ENCODE peak calls at places on chromosomes 6 and 20, in seven cellular contexts. V is colonic mucosa, T is fibroblast of the aortic adventitia, Z is adrenal gland, M is foreskin fibroblast, H is astrocyte of the spinal cord, L is A549. P is an unnamed sample.

GRCh38 chr6:32223258-32224235 is at the start of gene NOTCH4:
- DNase-seq in Z (no peak), T (no peak), L (no peak), V (no peak), M (no peak), H (no peak), P (no peak)

GRCh38 chr6:142416179-142416578 is 114.4 kb downstream of the ADGRG6 start:
- DNase-seq in T (peak), V (no peak), Z (no peak), H (peak), L (no peak), M (peak), P (peak)

GRCh38 chr6:98416027-98416426 is 418.3 kb upstream of the POU3F2 start:
- DNase-seq in T (no peak), V (no peak), L (no peak), Z (no peak), H (no peak), M (no peak), P (no peak)

GRCh38 chr20:59386819-59387218 is 86.4 kb downstream of the EDN3 start:
- DNase-seq in V (no peak), Z (no peak), L (no peak), M (no peak), H (no peak), T (no peak), P (no peak)

GRCh38 chr6:69059413-69059812 is 424.3 kb downstream of the ADGRB3 start:
- DNase-seq in H (no peak), Z (no peak), M (no peak), T (no peak), V (no peak), L (no peak), P (no peak)

GRCh38 chr20:3383878-3384495 is 23.5 kb downstream of the DNAAF9 start:
- DNase-seq in L (no peak), V (no peak), Z (no peak), H (no peak), T (no peak), M (no peak), P (no peak)

GRCh38 chr6:142013875-142014495 is 118.7 kb upstream of the GJE1 start:
- DNase-seq in H (peak), T (no peak), Z (no peak), L (no peak), M (no peak), V (no peak), P (no peak)

GRCh38 chr20:6502219-6502618 is 265.3 kb upstream of the BMP2 start:
- DNase-seq in H (no peak), V (no peak), Z (no peak), L (no peak), T (no peak), M (no peak), P (no peak)

GRCh38 chr6:133551847-133552331 is 310.7 kb downstream of the EYA4 start:
- DNase-seq in M (peak), V (no peak), Z (no peak), T (peak), H (peak), L (peak), P (peak)

GRCh38 chr20:19995220-19995863 is 21.8 kb upstream of the NAA20 start:
- DNase-seq in V (no peak), T (peak), M (peak), H (peak), Z (no peak), L (peak), P (no peak)

GRCh38 chr6:106801256-106801655 is 171.9 kb downstream of the QRSL1 start:
- DNase-seq in V (no peak), M (no peak), H (no peak), T (no peak), Z (no peak), L (no peak), P (no peak)

GRCh38 chr20:5969348-5969935 is 19.0 kb downstream of the MCM8 start:
- DNase-seq in T (no peak), Z (no peak), V (no peak), H (no peak), M (no peak), L (no peak), P (no peak)

GRCh38 chr6:79705456-79705995 is 74.4 kb downstream of the SH3BGRL2 start:
- DNase-seq in L (no peak), T (no peak), Z (no peak), V (no peak), M (no peak), H (peak), P (no peak)

GRCh38 chr20:51199920-51200319 is 177.0 kb upstream of the KCNG1 start:
- DNase-seq in H (no peak), Z (no peak), M (no peak), L (no peak), V (no peak), T (no peak), P (no peak)

GRCh38 chr6:90610291-90610670 is 23.4 kb upstream of the MAP3K7 start:
- DNase-seq in V (no peak), M (no peak), H (peak), Z (no peak), T (peak), L (no peak), P (no peak)

GRCh38 chr6:27865952-27866369 is 46.2 kb downstream of the OR2B2 start:
- DNase-seq in M (no peak), Z (no peak), V (peak), T (no peak), H (no peak), L (no peak), P (no peak)

GRCh38 chr6:45713981-45714685 is 301.5 kb downstream of the CLIC5 start:
- DNase-seq in L (no peak), M (no peak), H (no peak), Z (no peak), T (no peak), V (no peak), P (no peak)

GRCh38 chr6:111724505-111724904 is 118.8 kb upstream of the TRAF3IP2 start:
- DNase-seq in T (no peak), H (no peak), V (no peak), Z (no peak), L (no peak), M (no peak), P (no peak)

GRCh38 chr6:143579703-143580102 is 68.2 kb upstream of the FUCA2 start:
- DNase-seq in L (no peak), Z (peak), V (no peak), M (peak), H (peak), T (peak), P (peak)

GRCh38 chr6:145137425-145137824 is 597.9 kb downstream of the EPM2A start:
- DNase-seq in M (no peak), Z (no peak), T (peak), H (peak), L (no peak), V (no peak), P (peak)

GRCh38 chr6:26175428-26176181 is 88.4 kb downstream of the HFE start:
- DNase-seq in M (peak), V (peak), Z (no peak), T (peak), L (no peak), H (peak), P (no peak)

GRCh38 chr6:56046576-56046975 is 171.2 kb upstream of the BMP5 start:
- DNase-seq in Z (no peak), T (no peak), H (peak), L (no peak), M (peak), V (no peak), P (no peak)

GRCh38 chr20:24998631-24999445 is 6.3 kb upstream of the APMAP start:
- DNase-seq in V (peak), L (no peak), Z (no peak), M (no peak), T (peak), H (no peak), P (no peak)

GRCh38 chr20:45415822-45416637 is at the start of gene PIGT:
- DNase-seq in M (peak), Z (peak), H (peak), T (peak), L (peak), V (peak), P (peak)
- TF ChIP-seq CTCF in M (no peak), Z (no peak), H (no peak), T (no peak), L (no peak), V (no peak), P (no peak)

DNA sequence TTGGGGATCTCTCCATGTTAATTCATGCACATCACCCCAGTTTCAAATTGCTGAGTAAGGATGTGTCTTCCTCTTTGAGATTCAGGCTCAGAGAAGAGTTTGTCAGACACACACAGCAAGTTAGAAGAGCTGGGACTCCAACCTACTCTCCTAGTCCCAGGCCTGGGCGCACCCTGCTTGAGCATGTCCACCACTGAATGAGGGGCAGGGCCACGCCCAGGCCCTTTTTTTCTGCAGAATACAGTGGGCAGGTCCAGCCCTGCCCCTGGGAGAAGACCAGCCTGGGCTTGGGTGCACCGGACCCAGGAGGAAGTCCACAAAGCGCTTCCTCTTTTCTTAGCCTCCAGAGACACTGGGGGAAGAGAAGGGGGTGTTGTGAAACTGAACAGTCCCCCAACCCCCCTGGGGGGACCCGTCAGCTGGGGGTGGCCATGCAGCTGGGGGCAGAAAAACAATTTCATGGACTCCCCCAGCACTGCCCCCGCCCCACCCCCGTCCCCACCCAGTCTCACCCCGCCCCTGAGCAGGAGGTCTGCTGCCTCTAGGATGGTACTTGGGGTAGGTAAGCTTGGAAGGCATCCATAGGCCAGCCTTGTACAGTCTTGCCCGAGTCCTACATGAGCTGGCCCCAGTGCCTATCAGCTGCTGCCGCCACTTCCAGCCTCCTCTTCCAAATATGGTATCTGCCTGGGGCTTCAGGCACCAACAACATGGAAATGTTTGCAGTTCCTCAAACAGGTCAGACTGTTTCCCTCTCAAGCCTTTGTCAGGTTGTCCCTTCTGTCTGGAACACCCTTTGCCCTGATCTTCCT is 11.7 kb upstream of the HCK start:
- DNase-seq in V (no peak), L (no peak), M (no peak), Z (peak), H (no peak), T (no peak), P (no peak)
- TF ChIP-seq CTCF in V (no peak), L (no peak), M (no peak), Z (no peak), H (no peak), T (no peak), P (no peak)

DNA sequence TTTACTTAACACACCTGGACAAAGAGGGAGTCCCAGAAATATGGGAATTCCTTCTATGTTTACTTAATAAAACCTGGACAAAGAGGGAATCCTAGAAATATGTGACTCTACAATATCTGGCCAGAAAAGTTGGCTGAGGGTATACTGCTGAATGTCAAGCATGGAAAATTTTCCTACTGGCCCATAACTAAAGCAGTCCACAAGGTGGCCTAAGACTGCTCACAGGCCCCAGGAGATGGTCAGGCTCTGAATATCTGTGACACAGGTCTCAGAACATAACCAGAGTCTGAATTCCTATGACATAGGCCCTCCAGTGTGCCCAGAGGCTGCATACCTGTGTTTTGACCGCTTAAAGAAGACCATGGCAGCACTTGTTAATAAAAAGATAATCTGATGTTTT is 578.2 kb upstream of the NRSN1 start:
- DNase-seq in V (no peak), T (no peak), Z (no peak), H (no peak), L (no peak), M (no peak), P (no peak)
- TF ChIP-seq CTCF in V (no peak), T (no peak), Z (no peak), H (no peak), L (no peak), M (no peak), P (no peak)

GRCh38 chr20:38241201-38241600 is 19.3 kb downstream of the KIAA1755 start:
- DNase-seq in Z (no peak), H (no peak), T (no peak), M (no peak), L (no peak), V (no peak), P (no peak)

GRCh38 chr20:38245753-38246152 is 14.8 kb downstream of the KIAA1755 start:
- DNase-seq in T (no peak), V (no peak), L (no peak), H (no peak), Z (no peak), M (no peak), P (no peak)

GRCh38 chr20:38239406-38239805 is 21.1 kb downstream of the KIAA1755 start:
- DNase-seq in Z (no peak), L (no peak), M (no peak), T (no peak), V (no peak), H (no peak), P (no peak)

GRCh38 chr20:38243617-38244016 is 16.9 kb downstream of the KIAA1755 start:
- DNase-seq in L (no peak), V (no peak), T (no peak), H (no peak), Z (no peak), M (no peak), P (no peak)

GRCh38 chr20:38242848-38243449 is 17.6 kb downstream of the KIAA1755 start:
- DNase-seq in V (no peak), T (no peak), Z (no peak), H (no peak), L (no peak), M (no peak), P (no peak)
- TF ChIP-seq CTCF in V (no peak), T (peak), Z (peak), H (peak), L (peak), M (peak), P (peak)

DNA sequence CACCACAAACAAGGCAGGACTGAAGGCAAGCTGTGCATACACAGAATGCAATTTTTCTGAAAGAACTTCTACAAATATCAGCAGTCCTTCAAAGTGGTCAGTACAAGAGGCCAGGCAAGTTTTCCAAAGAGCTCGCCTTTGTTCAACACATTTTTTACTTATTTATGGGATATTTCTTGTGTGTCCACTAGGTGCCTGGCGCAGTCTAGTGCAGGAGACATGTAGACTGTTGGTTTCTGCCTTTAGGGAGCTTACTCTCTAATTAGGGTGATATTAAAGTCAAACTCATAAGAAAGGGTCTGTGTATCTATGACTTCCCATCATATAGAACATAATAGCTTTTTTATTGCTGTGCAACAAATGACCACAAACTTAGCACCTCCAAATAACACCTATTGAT is 21.2 kb upstream of the VEGFA start:
- DNase-seq in L (no peak), Z (no peak), M (no peak), V (no peak), T (no peak), H (no peak), P (no peak)
- TF ChIP-seq CTCF in L (no peak), Z (no peak), M (no peak), V (no peak), T (no peak), H (no peak), P (no peak)

DNA sequence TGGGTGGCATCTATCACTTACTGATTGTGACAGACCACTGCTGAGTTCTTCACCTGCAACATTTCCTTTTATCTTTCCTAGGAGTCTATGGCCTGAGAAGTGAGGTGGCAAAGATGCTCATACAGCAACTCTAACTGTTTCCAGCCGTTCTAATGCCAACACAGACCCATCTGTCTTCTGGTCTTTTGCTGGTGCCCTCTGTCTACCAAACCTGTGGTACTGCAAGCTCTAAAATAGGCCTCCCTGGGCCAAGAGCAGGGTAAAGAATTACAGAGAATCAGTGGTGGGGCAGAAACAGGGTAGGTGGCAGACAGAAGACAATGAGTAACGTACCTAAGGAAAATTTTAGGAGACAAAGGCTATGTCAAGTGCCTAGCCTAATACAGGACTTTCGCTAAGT is 611.0 kb upstream of the FLRT3 start:
- DNase-seq in Z (no peak), V (no peak), H (no peak), M (no peak), T (no peak), L (no peak), P (no peak)
- TF ChIP-seq CTCF in Z (peak), V (no peak), H (peak), M (no peak), T (no peak), L (no peak), P (peak)